ENCODE peak calls at places on chromosome 3, in four cellular contexts. S, Q, P and M are unnamed samples.

GRCh38 chr3:194352631-194353290 is 1.6 kb upstream of the CPN2 start:
- DNase-seq in S (no peak), Q (no peak), P (no peak), M (no peak)

GRCh38 chr3:29427266-29428103 is 146.6 kb downstream of the RBMS3 start:
- DNase-seq in S (no peak), Q (no peak), P (no peak), M (no peak)

GRCh38 chr3:53416530-53416929 is 69.2 kb upstream of the DCP1A start:
- DNase-seq in P (no peak), S (no peak), Q (no peak), M (no peak)

GRCh38 chr3:131602011-131602779 is 99.4 kb upstream of the MRPL3 start:
- DNase-seq in P (no peak), S (no peak), Q (no peak), M (no peak)

GRCh38 chr3:132445812-132446211 is 28.5 kb downstream of the DNAJC13 start:
- DNase-seq in Q (no peak), S (no peak), P (no peak), M (no peak)

GRCh38 chr3:10345911-10346310 is 25.0 kb upstream of the SEC13 start:
- DNase-seq in S (no peak), P (no peak), Q (no peak), M (no peak)

GRCh38 chr3:54897028-54897711 is 30.7 kb downstream of the LRTM1 start:
- DNase-seq in P (no peak), S (no peak), Q (no peak), M (no peak)

GRCh38 chr3:48851407-48851806 is 3.7 kb upstream of the PRKAR2A start:
- DNase-seq in P (no peak), S (no peak), Q (no peak), M (no peak)